ENCODE peak calls at places on chromosome 20, in eight cellular contexts. T is substantia nigra; K is WTC11; W is NCI-H1105 treated with DMSO at 0.1 percent for 48 hours; G is left colon; J is NCI-H82; R is stimulated activated naive B cell treated with anti-CD40 and anti-IgM and Interleukin-4, amounts not matched to agents 10 μg/mL and 1 μg/mL and 100 μg/mL, for 72 hours; U is astrocyte of the hippocampus. I is an unnamed sample.

GRCh38 chr20:10505320-10506226 is 70.5 kb downstream of the SLX4IP start:
- DNase-seq in K (no peak), T (no peak), U (no peak), J (no peak), W (peak), G (peak), R (no peak), I (no peak)

GRCh38 chr20:59515013-59515905 is 89.1 kb upstream of the PHACTR3 start:
- DNase-seq in K (peak), W (peak), J (peak), U (peak), R (no peak), T (peak), G (peak), I (peak)

GRCh38 chr20:50625986-50626677 is 65.2 kb downstream of the RIPOR3 start:
- DNase-seq in W (no peak), K (peak), R (no peak), J (peak), G (peak), T (no peak), U (peak), I (peak)

GRCh38 chr20:14959506-14960493 is 622.4 kb upstream of the FLRT3 start:
- DNase-seq in G (no peak), T (no peak), K (no peak), U (no peak), R (no peak), W (no peak), J (no peak), I (no peak)

GRCh38 chr20:37233471-37234253 is 28.0 kb downstream of the GHRH start:
- DNase-seq in T (no peak), G (no peak), K (no peak), R (no peak), U (no peak), W (peak), J (peak), I (no peak)

GRCh38 chr20:46145646-46146045 is 27.5 kb downstream of the CD40 start:
- DNase-seq in J (peak), U (no peak), K (no peak), T (no peak), W (no peak), G (no peak), R (no peak), I (no peak)

GRCh38 chr20:48736231-48736630 is 91.6 kb downstream of the PREX1 start:
- DNase-seq in J (no peak), W (no peak), K (no peak), T (no peak), G (no peak), R (no peak), U (no peak), I (no peak)

GRCh38 chr20:63626424-63627128 is at the start of gene GMEB2:
- DNase-seq in U (no peak), R (no peak), G (peak), T (peak), W (peak), J (peak), K (no peak), I (no peak)

GRCh38 chr20:48066256-48066655 is 281.0 kb upstream of the SULF2 start:
- DNase-seq in R (no peak), K (no peak), U (no peak), W (no peak), J (no peak), G (no peak), T (no peak), I (no peak)

GRCh38 chr20:63830821-63831593 is at the start of gene ZBTB46:
- DNase-seq in K (peak), J (peak), R (no peak), G (no peak), T (no peak), U (peak), W (peak), I (peak)

GRCh38 chr20:19756756-19757486 is 1.1 kb upstream of the RIN2 start:
- DNase-seq in U (no peak), T (no peak), G (no peak), W (peak), J (no peak), K (no peak), R (no peak), I (peak)

GRCh38 chr20:33994624-33994913 is 858 bp downstream of the RALY start:
- DNase-seq in W (no peak), U (no peak), J (no peak), R (no peak), G (no peak), K (no peak), T (no peak), I (no peak)

GRCh38 chr20:43323592-43323991 is 133.9 kb upstream of the PTPRT start:
- DNase-seq in G (no peak), J (no peak), T (no peak), K (peak), U (no peak), W (no peak), R (no peak), I (no peak)

GRCh38 chr20:63147532-63147931 is 68.4 kb downstream of the YTHDF1 start:
- DNase-seq in U (no peak), T (no peak), R (no peak), W (no peak), K (no peak), G (no peak), J (no peak), I (no peak)

GRCh38 chr20:44769481-44769863 is 23.8 kb downstream of the KCNK15 start:
- DNase-seq in U (no peak), J (no peak), W (no peak), K (no peak), T (no peak), G (no peak), R (no peak), I (no peak)

GRCh38 chr20:11902264-11902663 is 15.4 kb upstream of the BTBD3 start:
- DNase-seq in W (no peak), K (no peak), U (peak), J (no peak), R (no peak), G (no peak), T (no peak), I (peak)

GRCh38 chr20:62021794-62022419 is 43.8 kb downstream of the TAF4 start:
- DNase-seq in R (no peak), U (no peak), K (no peak), J (no peak), G (no peak), W (no peak), T (no peak), I (no peak)

GRCh38 chr20:37521091-37521771 is at the start of gene NNAT:
- DNase-seq in T (no peak), G (no peak), W (no peak), J (no peak), K (peak), U (peak), R (no peak), I (no peak)

GRCh38 chr20:47150403-47151152 is 205.9 kb downstream of the ZMYND8 start:
- DNase-seq in G (peak), T (no peak), R (no peak), U (peak), W (peak), K (peak), J (peak), I (peak)

GRCh38 chr20:43667341-43668132 is 623 bp downstream of the MYBL2 start:
- DNase-seq in U (peak), R (peak), K (peak), G (no peak), T (no peak), J (peak), W (peak), I (no peak)

GRCh38 chr20:45822863-45823262 is 4.2 kb downstream of the TNNC2 start:
- DNase-seq in J (peak), U (peak), W (peak), K (no peak), T (no peak), G (peak), R (no peak), I (no peak)

GRCh38 chr20:55252525-55252924 is 752.8 kb downstream of the CBLN4 start:
- DNase-seq in J (no peak), W (no peak), K (no peak), G (no peak), U (peak), T (no peak), R (no peak), I (no peak)

GRCh38 chr20:1734269-1734858 is 76.8 kb upstream of the SIRPG start:
- DNase-seq in U (no peak), G (no peak), W (no peak), T (no peak), R (no peak), K (no peak), J (peak), I (peak)

GRCh38 chr20:17749979-17750721 is 50.4 kb downstream of the BANF2 start:
- DNase-seq in K (no peak), G (no peak), R (no peak), J (no peak), T (no peak), U (no peak), W (no peak), I (no peak)

GRCh38 chr20:19172637-19173036 is 39.8 kb upstream of the SLC24A3 start:
- DNase-seq in R (no peak), G (no peak), J (no peak), W (no peak), T (no peak), K (no peak), U (no peak), I (no peak)

GRCh38 chr20:371755-372542 is 8.6 kb upstream of the TRIB3 start:
- DNase-seq in J (peak), T (no peak), R (no peak), W (no peak), K (no peak), G (peak), U (peak), I (peak)

GRCh38 chr20:53865905-53866786 is 204.2 kb downstream of the BCAS1 start:
- DNase-seq in K (peak), W (peak), T (no peak), U (peak), J (peak), R (no peak), G (peak), I (peak)

GRCh38 chr20:22617160-22617559 is 32.8 kb upstream of the FOXA2 start:
- DNase-seq in J (no peak), K (no peak), W (no peak), G (peak), R (no peak), T (no peak), U (no peak), I (no peak)

I was measured in ACHN.